ENCODE peak calls at places on chromosomes 7 and 10, in six cellular contexts. F is aorta, G is T-cell, A is left cardiac atrium, E is left colon, S is PC-3. Q is an unnamed sample.
A peak's percentile ranks its signal among the peaks of the same experiment; 100 is the strongest.

GRCh38 chr7:74526780-74527179 is 73.1 kb downstream of the GTF2IRD1 start:
- ATAC-seq in A (no peak), S (no peak), G (no peak), E (peak; percentile 43), F (no peak), Q (no peak)

GRCh38 chr7:6436385-6436685 is 11.4 kb downstream of the DAGLB start:
- ATAC-seq in G (peak; percentile 24), A (peak; percentile 18), E (no peak), S (no peak), F (peak; percentile 40), Q (peak; percentile 10)

GRCh38 chr10:12541446-12542067 is 192.2 kb downstream of the CAMK1D start:
- ATAC-seq in F (no peak), A (no peak), S (no peak), G (no peak), E (no peak), Q (no peak)

GRCh38 chr10:78991187-78991586 is 77.6 kb upstream of the ZMIZ1 start:
- ATAC-seq in S (peak; percentile 97), F (no peak), E (no peak), G (peak; percentile 50), A (no peak), Q (no peak)

GRCh38 chr7:142646274-142646895 is 102.9 kb upstream of the PRSS1 start:
- ATAC-seq in F (no peak), E (no peak), A (no peak), G (no peak), S (peak; percentile 38), Q (no peak)

GRCh38 chr7:38673795-38674194 is 42.6 kb upstream of the AMPH start:
- ATAC-seq in S (peak; percentile 58), E (no peak), G (no peak), A (peak; percentile 64), F (peak; percentile 47), Q (peak; percentile 64)

GRCh38 chr10:62303922-62304321 is 35.3 kb upstream of the RTKN2 start:
- ATAC-seq in F (no peak), A (no peak), G (no peak), E (no peak), S (peak; percentile 72), Q (no peak)

GRCh38 chr10:118732253-118733194 is 22.2 kb downstream of the CACUL1 start:
- ATAC-seq in S (no peak), A (peak; percentile 69), F (no peak), G (peak; percentile 71), E (peak; percentile 69), Q (no peak)

GRCh38 chr7:142717453-142717852 is 31.8 kb upstream of the PRSS1 start:
- ATAC-seq in G (peak; percentile 53), S (no peak), E (no peak), F (no peak), A (no peak), Q (no peak)

GRCh38 chr10:11057448-11057847 is 39.8 kb downstream of the CELF2 start:
- ATAC-seq in G (no peak), S (no peak), A (peak; percentile 54), E (no peak), F (no peak), Q (no peak)